ENCODE peak calls at places on chromosomes 7 and 10, in five cellular contexts. A is cardiac muscle cell, P is dorsolateral prefrontal cortex, B is cardiac fibroblast, R is neural progenitor cell. K is an unnamed sample.

GRCh38 chr10:79345241-79346011 is 1.8 kb upstream of the PPIF start:
- DNase-seq in B (no peak), P (no peak), A (no peak), R (no peak), K (peak)

GRCh38 chr7:56105508-56105907 is 768 bp downstream of the CHCHD2 start:
- DNase-seq in R (no peak), B (peak), P (no peak), A (peak), K (peak)

GRCh38 chr10:32982293-32982709 is 24.3 kb upstream of the ITGB1 start:
- DNase-seq in P (no peak), B (peak), R (no peak), A (peak), K (peak)

GRCh38 chr10:33134011-33134751 is 176.2 kb upstream of the ITGB1 start:
- DNase-seq in R (no peak), P (no peak), A (peak), B (peak), K (peak)

GRCh38 chr7:41821521-41822213 is 118.8 kb upstream of the INHBA start:
- DNase-seq in A (no peak), P (no peak), R (peak), B (no peak), K (no peak)

GRCh38 chr10:3532644-3533043 is 252.4 kb downstream of the KLF6 start:
- DNase-seq in B (no peak), R (no peak), A (peak), P (no peak), K (no peak)

GRCh38 chr10:28783089-28783488 is 105.8 kb downstream of the BAMBI start:
- DNase-seq in B (no peak), A (no peak), P (no peak), R (peak), K (no peak)

GRCh38 chr7:2729043-2729892 is 41.3 kb downstream of the AMZ1 start:
- DNase-seq in P (peak), A (no peak), R (no peak), B (no peak), K (no peak)

GRCh38 chr10:3419719-3420495 is 247.3 kb upstream of the PITRM1 start:
- DNase-seq in A (no peak), R (no peak), P (no peak), B (no peak), K (no peak)

GRCh38 chr7:84469034-84469433 is 274.4 kb upstream of the SEMA3A start:
- DNase-seq in B (peak), P (no peak), R (no peak), A (peak), K (no peak)

GRCh38 chr7:46152671-46153070 is 231.6 kb upstream of the IGFBP3 start:
- DNase-seq in P (no peak), B (no peak), A (no peak), R (no peak), K (no peak)

GRCh38 chr10:74223755-74224530 is 72.9 kb downstream of the ADK start:
- DNase-seq in P (no peak), A (peak), R (no peak), B (peak), K (peak)

DNA sequence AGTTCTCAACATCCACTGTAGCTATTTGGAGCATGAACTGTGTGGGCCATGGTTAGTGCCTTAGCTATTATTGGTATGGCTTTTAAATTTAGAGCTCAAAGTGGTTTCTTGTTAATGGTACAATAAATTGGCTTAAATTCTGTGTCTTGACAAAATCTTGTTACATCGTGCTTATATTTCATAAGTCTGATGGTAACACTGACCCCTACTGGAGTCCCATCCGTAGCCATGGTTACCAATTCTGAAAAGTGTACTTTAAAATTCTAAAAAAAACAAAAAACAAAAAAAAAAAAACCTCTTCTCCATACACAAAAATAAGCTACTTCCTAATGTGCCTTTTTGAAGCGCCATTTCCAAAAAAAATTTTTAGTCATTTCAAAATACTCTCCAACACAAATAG is 6.4 kb upstream of the RPP30 start:
- DNase-seq in R (no peak), A (peak), B (peak), P (no peak), K (peak)
- TF ChIP-seq CTCF in R (peak), A (peak), B (peak), P (peak), K (peak)

GRCh38 chr10:111076682-111077661 is at the start of gene ADRA2A:
- DNase-seq in R (peak), B (peak), P (peak), A (peak), K (peak)
- H3K4me3 ChIP-seq in R (peak), B (peak), P (peak), A (peak), K (peak)

GRCh38 chr10:124323806-124324205 is 94.9 kb downstream of the OAT start:
- DNase-seq in A (no peak), R (no peak), B (no peak), P (no peak), K (no peak)

GRCh38 chr10:124323145-124323725 is 95.5 kb downstream of the OAT start:
- DNase-seq in A (peak), P (no peak), B (peak), R (no peak), K (peak)

GRCh38 chr10:124324856-124325657 is 93.7 kb downstream of the OAT start:
- DNase-seq in R (no peak), A (no peak), B (no peak), P (no peak), K (no peak)

GRCh38 chr10:124325658-124325965 is 93.1 kb downstream of the OAT start:
- DNase-seq in R (no peak), B (no peak), P (no peak), A (no peak), K (no peak)

GRCh38 chr10:124324451-124324850 is 94.3 kb downstream of the OAT start:
- DNase-seq in A (no peak), R (no peak), B (no peak), P (no peak), K (no peak)
- TF ChIP-seq CTCF in A (no peak), R (no peak), B (no peak), P (no peak), K (no peak)

GRCh38 chr7:128459394-128459878 is 3.8 kb downstream of the HILPDA start:
- DNase-seq in A (peak), R (peak), P (peak), B (peak), K (peak)
- H3K4me3 ChIP-seq in A (no peak), R (peak), P (no peak), B (no peak), K (no peak)

DNA sequence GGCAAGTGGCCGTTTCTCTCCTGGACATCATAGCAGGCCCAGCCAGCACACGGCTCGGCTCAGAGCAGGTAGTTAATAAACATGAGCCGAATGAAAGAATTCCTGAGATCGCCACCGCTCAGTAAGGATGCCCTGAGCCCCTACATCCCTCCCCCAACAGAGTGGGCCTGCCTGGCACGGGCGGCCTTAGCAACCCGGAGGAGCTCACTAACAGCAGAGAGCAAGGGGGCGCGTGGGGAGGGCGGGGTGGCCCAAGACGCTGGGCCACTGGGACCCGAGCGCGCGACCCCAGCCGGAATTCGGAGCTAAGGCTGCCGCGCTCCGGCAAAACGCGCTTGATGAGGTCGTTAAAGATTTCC is 408 bp upstream of the ENO4 start:
- DNase-seq in B (no peak), P (no peak), R (no peak), A (no peak), K (no peak)
- TF ChIP-seq CTCF in B (no peak), P (no peak), R (no peak), A (no peak), K (no peak)

GRCh38 chr10:102641880-102642552 is 2.3 kb upstream of the TRIM8 start:
- DNase-seq in R (peak), P (peak), A (peak), B (peak), K (peak)
- H3K4me3 ChIP-seq in R (peak), P (peak), A (peak), B (peak), K (peak)

GRCh38 chr7:134651991-134652390 is 5.3 kb downstream of the BPGM start:
- DNase-seq in R (no peak), A (no peak), B (peak), P (no peak), K (peak)
- TF ChIP-seq CTCF in R (no peak), A (no peak), B (no peak), P (no peak), K (no peak)

GRCh38 chr10:31678139-31678536 is 250.5 kb downstream of the ARHGAP12 start:
- DNase-seq in P (no peak), A (no peak), R (no peak), B (no peak), K (no peak)
- H3K4me3 ChIP-seq in P (no peak), A (no peak), R (peak), B (no peak), K (no peak)